ENCODE peak calls at places on chromosomes 4 and X, in eight cellular contexts. B, Q, L, J, V, A, M and K are unnamed samples.

GRCh38 chrX:12249997-12250396 is 111.7 kb downstream of the FRMPD4 start:
- DNase-seq in A (no peak), V (no peak), Q (no peak), M (no peak), B (no peak), J (no peak), L (no peak), K (no peak)

GRCh38 chrX:84144281-84144680 is 43.7 kb downstream of the RPS6KA6 start:
- DNase-seq in Q (no peak), V (no peak), A (no peak), J (no peak), B (no peak), M (no peak), L (no peak), K (no peak)

GRCh38 chr4:4583606-4584005 is 41.8 kb upstream of the STX18 start:
- DNase-seq in V (no peak), B (no peak), M (no peak), J (no peak), Q (no peak), A (no peak), L (no peak), K (no peak)

GRCh38 chrX:50905334-50905733 is 5.2 kb upstream of the BMP15 start:
- DNase-seq in L (no peak), A (no peak), V (no peak), M (no peak), Q (no peak), B (no peak), J (peak), K (no peak)

GRCh38 chr4:168421671-168422070 is 58.6 kb downstream of the DDX60L start:
- DNase-seq in L (no peak), Q (no peak), B (no peak), J (no peak), A (no peak), V (no peak), M (no peak), K (no peak)

GRCh38 chr4:170657761-170658160 is 568.0 kb upstream of the AADAT start:
- DNase-seq in V (no peak), A (no peak), J (no peak), M (no peak), L (no peak), B (no peak), Q (no peak), K (no peak)

GRCh38 chr4:145099653-145100052 is 1.5 kb downstream of the ABCE1 start:
- DNase-seq in L (no peak), A (peak), M (no peak), B (no peak), Q (no peak), V (no peak), J (no peak), K (no peak)

GRCh38 chr4:8738471-8738931 is 133.1 kb downstream of the HMX1 start:
- DNase-seq in B (no peak), V (peak), Q (no peak), J (no peak), L (no peak), M (no peak), A (no peak), K (no peak)

GRCh38 chr4:3521621-3522325 is 10.4 kb downstream of the LRPAP1 start:
- DNase-seq in J (no peak), A (no peak), M (no peak), B (no peak), L (no peak), Q (no peak), V (no peak), K (no peak)

GRCh38 chr4:102343964-102344519 is 1.2 kb downstream of the SLC39A8 start:
- DNase-seq in L (no peak), V (no peak), M (peak), A (peak), Q (no peak), B (no peak), J (peak), K (no peak)

GRCh38 chr4:98659741-98660507 is 1.5 kb upstream of the TSPAN5 start:
- DNase-seq in M (no peak), V (no peak), Q (no peak), B (no peak), A (no peak), J (no peak), L (no peak), K (no peak)

GRCh38 chrX:115690554-115691216 is 129.7 kb downstream of the PLS3 start:
- DNase-seq in B (no peak), V (peak), L (peak), Q (peak), A (peak), J (peak), M (peak), K (no peak)

GRCh38 chr4:140497776-140498636 is at the start of gene MGAT4D:
- DNase-seq in V (no peak), Q (no peak), A (no peak), L (no peak), J (no peak), M (no peak), B (no peak), K (no peak)

GRCh38 chr4:113292371-113293042 is 243.1 kb downstream of the ANK2 start:
- DNase-seq in V (no peak), L (peak), A (no peak), J (no peak), Q (peak), M (no peak), B (no peak), K (no peak)

GRCh38 chr4:113758361-113758760 is 3.2 kb downstream of the CAMK2D start:
- DNase-seq in V (no peak), B (no peak), M (no peak), L (no peak), J (no peak), Q (no peak), A (no peak), K (no peak)

GRCh38 chr4:114401483-114401882 is 197.1 kb upstream of the UGT8 start:
- DNase-seq in L (no peak), Q (no peak), M (no peak), V (no peak), J (no peak), A (no peak), B (no peak), K (no peak)

GRCh38 chr4:1837069-1837468 is 18.9 kb downstream of the LETM1 start:
- DNase-seq in J (no peak), A (no peak), V (no peak), L (no peak), Q (no peak), B (no peak), M (no peak), K (no peak)

GRCh38 chrX:139762400-139763183 is 54.6 kb upstream of the MCF2 start:
- DNase-seq in A (no peak), J (no peak), M (no peak), V (no peak), L (no peak), B (no peak), Q (no peak), K (no peak)

GRCh38 chr4:186095406-186095805 is 9.1 kb upstream of the FAM149A start:
- DNase-seq in V (no peak), B (no peak), J (no peak), M (no peak), Q (no peak), L (no peak), A (no peak), K (no peak)

GRCh38 chrX:21658152-21658737 is at the start of gene KLHL34:
- DNase-seq in Q (no peak), A (no peak), V (no peak), M (no peak), J (no peak), B (no peak), L (no peak), K (no peak)

GRCh38 chrX:21985332-21985777 is 44.8 kb downstream of the SMS start:
- DNase-seq in B (peak), J (peak), M (peak), L (peak), A (peak), V (peak), Q (peak), K (peak)

GRCh38 chr4:6278801-6279197 is 9.1 kb downstream of the WFS1 start:
- DNase-seq in V (no peak), L (no peak), A (peak), Q (no peak), J (no peak), B (no peak), M (no peak), K (no peak)

GRCh38 chrX:119541188-119541587 is 24.0 kb downstream of the STEEP1 start:
- DNase-seq in L (no peak), Q (no peak), B (no peak), J (no peak), V (no peak), A (no peak), M (no peak), K (no peak)

GRCh38 chr4:163651761-163652160 is 157.3 kb downstream of the TMA16 start:
- DNase-seq in L (no peak), M (no peak), J (no peak), A (no peak), Q (no peak), V (no peak), B (no peak), K (no peak)